ENCODE peak calls at places on chromosomes 4 and X, in six cellular contexts. Q is B cell, Z is lower lobe of right lung, K is fibroblast of mammary gland, V is cardiac muscle cell, S is tibial artery. T is an unnamed sample.
A peak's percentile ranks its signal among the peaks of the same experiment; 100 is the strongest.

GRCh38 chr4:66691101-66691500 is 854.2 kb downstream of the CENPC start:
- DNase-seq in K (no peak), S (no peak), Q (no peak), V (no peak), Z (no peak), T (no peak)

GRCh38 chr4:17142232-17142711 is 243.8 kb upstream of the LDB2 start:
- DNase-seq in S (no peak), V (peak; percentile 95), Q (no peak), Z (no peak), K (peak; percentile 97), T (no peak)

GRCh38 chr4:155445306-155445705 is 68.5 kb upstream of the MAP9 start:
- DNase-seq in V (no peak), S (no peak), Z (no peak), Q (no peak), K (no peak), T (no peak)

GRCh38 chr4:145613546-145614234 is 5.5 kb upstream of the MMAA start:
- DNase-seq in Z (no peak), K (no peak), V (no peak), Q (no peak), S (no peak), T (peak; percentile 19)

GRCh38 chr4:119490335-119490734 is 138.3 kb downstream of the PDE5A start:
- DNase-seq in V (peak; percentile 38), K (peak; percentile 31), S (no peak), Q (no peak), Z (no peak), T (no peak)

GRCh38 chr4:25172964-25173917 is 13.0 kb upstream of the SEPSECS start:
- DNase-seq in Z (no peak), S (peak; percentile 56), K (peak; percentile 100), Q (no peak), V (peak; percentile 96), T (peak; percentile 14)

GRCh38 chr4:169147217-169147616 is 123.5 kb downstream of the SH3RF1 start:
- DNase-seq in S (no peak), K (peak; percentile 47), V (no peak), Q (no peak), Z (no peak), T (no peak)

GRCh38 chrX:50700921-50701320 is 113.1 kb downstream of the SHROOM4 start:
- DNase-seq in K (peak; percentile 20), Z (no peak), S (no peak), V (peak; percentile 10), Q (no peak), T (no peak)

GRCh38 chr4:4326136-4326535 is 36.1 kb downstream of the ZBTB49 start:
- DNase-seq in Z (no peak), Q (no peak), K (no peak), S (no peak), V (no peak), T (no peak)

DNA sequence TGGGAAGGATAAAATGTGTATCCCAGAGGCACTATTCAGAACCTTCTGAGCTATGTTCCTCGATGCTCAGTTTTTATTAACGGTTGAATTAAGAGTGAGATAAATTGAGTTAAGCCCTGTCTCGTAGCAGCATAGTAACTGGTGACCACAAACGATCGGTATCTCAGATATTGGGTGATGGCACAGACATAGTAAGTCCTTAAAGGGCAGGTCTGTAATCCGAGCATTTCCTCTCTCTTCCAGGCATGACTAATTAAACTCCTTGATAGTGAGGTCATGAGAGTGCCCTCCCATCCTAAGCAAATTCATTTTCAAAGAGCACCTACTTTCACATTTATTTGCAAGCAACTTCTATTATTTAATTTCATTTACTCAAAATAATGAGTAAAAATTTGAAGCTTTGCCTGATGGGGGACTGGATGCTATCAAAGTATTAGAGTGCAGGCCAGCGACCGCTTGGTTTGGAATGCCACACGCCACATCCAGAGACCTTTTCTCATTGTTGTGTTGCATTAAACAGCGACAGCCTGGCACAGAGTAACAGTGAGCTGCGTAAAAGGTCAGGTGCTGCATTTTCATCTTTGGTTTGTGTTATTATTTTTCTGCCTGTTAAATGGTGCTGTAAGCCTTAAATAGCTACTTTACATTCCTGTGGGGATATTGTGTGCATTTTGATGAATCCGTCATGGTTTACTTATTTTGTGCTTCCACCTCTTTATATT is 101.9 kb downstream of the PCDH7 start:
- DNase-seq in V (no peak), Q (no peak), Z (no peak), K (peak; percentile 23), S (no peak), T (no peak)
- TF ChIP-seq CTCF in V (no peak), Q (no peak), Z (no peak), K (no peak), S (no peak), T (no peak)

DNA sequence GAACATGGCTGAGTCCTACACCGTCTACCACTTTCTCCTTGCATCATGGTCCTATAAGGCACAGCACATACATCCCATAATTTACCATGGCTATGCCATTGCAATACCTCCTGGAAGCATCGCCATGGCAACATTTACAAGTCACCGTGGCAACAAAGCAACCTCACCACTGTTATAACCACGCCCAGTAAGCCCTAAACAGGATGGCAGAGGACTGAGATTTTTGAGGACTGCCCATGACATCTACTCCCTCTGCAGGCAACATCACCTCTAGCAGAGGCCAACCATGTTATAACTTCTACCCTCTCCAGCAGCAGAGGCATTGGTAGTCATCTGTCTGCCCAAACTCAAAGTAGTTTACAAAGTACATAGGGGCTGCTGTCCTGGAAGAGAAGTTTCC is 29.7 kb downstream of the BCOR start:
- DNase-seq in Q (no peak), S (no peak), Z (no peak), K (peak; percentile 19), V (peak; percentile 5), T (no peak)
- TF ChIP-seq CTCF in Q (no peak), S (no peak), Z (no peak), K (no peak), V (no peak), T (no peak)

GRCh38 chr4:3136454-3136853 is 62.0 kb downstream of the HTT start:
- DNase-seq in S (no peak), V (peak; percentile 46), K (peak; percentile 28), Q (no peak), Z (no peak), T (no peak)
- TF ChIP-seq CTCF in S (peak; percentile 31), V (peak; percentile 37), K (peak; percentile 33), Q (peak; percentile 66), Z (peak; percentile 37), T (peak; percentile 11)

DNA sequence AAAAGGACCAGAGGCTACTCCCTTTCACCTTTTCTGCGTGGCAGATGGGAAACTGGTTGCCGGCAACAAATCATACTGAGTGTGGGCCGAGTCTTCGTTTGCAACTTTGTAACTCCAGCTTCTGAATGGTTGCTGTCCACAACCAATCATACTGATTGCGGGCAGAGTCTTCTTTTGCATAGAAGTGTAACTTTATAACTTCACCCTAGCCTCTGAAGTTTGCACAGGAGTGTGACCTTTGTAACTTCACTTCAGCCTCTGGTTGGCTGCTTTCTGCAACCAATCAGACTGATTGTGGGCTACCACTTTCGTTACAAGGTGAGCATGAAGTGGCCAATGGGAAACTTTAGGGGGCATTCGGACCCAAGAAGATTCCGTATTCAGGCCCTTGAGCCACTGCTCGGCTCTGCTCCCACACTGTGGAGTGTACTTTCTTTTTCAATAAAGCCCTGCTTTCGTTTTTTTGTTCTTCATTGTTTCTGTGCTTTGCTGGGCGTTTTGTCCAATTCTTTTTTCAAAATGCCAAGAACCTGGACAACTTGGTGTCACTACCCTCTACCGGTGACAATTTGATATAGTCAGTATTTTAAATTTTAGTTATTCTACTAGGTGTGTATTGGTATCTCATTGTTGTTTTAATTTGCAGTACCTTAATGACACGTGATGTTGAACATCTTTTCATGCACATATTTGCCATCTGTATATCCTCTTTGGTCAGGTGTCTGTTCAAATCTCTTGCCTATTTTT is 9.0 kb upstream of the PAGE5 start:
- DNase-seq in Z (no peak), K (no peak), Q (no peak), V (no peak), S (no peak), T (no peak)
- TF ChIP-seq CTCF in Z (no peak), K (no peak), Q (no peak), V (no peak), S (no peak), T (no peak)

DNA sequence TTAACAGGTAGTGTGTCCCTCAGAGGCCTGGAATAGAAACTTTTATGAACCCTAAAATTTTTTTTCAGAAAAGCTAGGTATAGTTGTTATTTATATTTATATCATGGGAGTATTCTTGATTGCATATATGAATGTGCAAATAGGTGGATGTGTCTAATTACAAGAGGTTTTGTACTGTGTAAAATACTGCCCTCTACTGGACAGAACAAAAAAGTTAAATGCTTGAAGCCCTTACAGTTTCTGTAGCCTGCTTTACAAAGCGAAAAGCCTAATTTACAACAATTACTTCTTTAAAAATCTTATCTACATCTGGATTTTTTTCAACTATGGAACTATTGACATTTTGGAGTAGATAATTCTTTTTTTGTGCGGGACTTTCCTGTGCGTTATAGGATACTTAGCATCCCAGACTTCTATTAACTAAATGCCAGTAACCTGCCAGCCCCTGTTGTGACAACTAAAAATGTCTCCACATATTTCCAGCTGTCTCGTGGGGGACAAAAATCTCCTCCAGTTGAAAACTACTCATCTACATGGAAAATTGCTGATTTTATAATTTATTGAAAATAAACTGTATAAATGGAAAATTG is 35.1 kb downstream of the ENPEP start:
- DNase-seq in K (peak; percentile 75), S (no peak), Z (no peak), V (peak; percentile 76), Q (no peak), T (peak; percentile 38)
- TF ChIP-seq CTCF in K (peak; percentile 60), S (peak; percentile 60), Z (peak; percentile 76), V (peak; percentile 58), Q (peak; percentile 94), T (peak; percentile 60)

DNA sequence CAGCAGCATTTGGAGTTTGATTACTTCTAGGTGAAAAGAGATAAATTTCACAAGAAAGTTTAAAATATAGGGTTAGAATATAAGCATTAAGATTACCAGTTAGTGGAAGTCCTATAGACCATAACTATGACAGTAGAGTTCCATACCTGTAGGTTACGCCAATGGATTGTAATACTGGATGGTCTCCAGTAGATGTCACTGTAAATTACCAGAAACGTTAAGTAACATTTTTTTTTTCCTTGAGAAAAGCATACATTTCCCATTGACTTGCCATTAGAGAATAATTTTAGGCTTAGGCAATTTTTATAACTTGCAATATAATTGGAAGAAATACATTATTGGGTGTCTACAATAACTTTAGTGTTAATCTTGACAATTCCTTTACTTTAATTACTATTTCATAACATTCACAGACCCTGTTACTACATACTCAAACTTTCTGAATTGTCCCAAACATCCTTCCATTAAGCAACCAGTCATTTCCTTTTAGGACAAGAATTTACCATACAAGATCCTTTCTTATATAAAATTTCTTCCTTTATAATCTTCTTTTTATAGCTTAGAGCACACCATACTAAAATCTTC is 304.1 kb upstream of the TECRL start:
- DNase-seq in V (peak; percentile 20), Q (no peak), S (no peak), Z (no peak), K (peak; percentile 30), T (peak; percentile 23)
- TF ChIP-seq CTCF in V (peak; percentile 41), Q (peak; percentile 72), S (peak; percentile 14), Z (peak; percentile 42), K (peak; percentile 49), T (peak; percentile 62)

DNA sequence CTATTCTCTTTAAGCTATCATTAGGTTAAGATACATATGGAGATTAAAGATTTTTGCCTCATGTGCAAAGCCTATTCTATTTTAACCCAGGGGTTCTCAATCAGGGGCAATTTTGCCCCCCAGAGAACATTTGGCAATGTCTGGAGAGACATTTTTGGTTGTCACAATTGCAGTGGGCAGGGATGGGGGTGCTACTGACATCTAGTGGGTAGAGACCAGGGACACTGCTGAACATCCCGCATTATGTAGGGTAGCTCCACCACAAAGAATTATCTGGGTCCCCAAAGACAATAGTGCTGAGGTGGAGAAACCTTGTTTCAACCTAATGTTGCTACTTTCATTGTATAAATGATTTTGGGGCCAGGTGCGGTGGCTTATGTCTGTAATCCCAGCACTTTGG is 13.2 kb upstream of the CA5B start:
- DNase-seq in V (no peak), Q (no peak), Z (no peak), K (no peak), S (no peak), T (no peak)
- TF ChIP-seq CTCF in V (no peak), Q (no peak), Z (no peak), K (no peak), S (no peak), T (no peak)

T was measured in GM13977.